ENCODE peak calls at places on chromosome 15, in five cellular contexts. H, U, S, R and V are unnamed samples.

GRCh38 chr15:69823223-69823907 is 274.4 kb downstream of the TLE3 start:
- DNase-seq in H (no peak), R (no peak), U (no peak), S (no peak), V (no peak)

GRCh38 chr15:98398886-98399285 is 249.5 kb upstream of the IGF1R start:
- DNase-seq in U (no peak), S (no peak), H (no peak), R (no peak), V (no peak)

GRCh38 chr15:38226867-38227266 is 25.8 kb upstream of the SPRED1 start:
- DNase-seq in H (no peak), R (no peak), S (peak; percentile 33), U (no peak), V (no peak)

GRCh38 chr15:43922021-43922420 is 95.2 kb downstream of the WDR76 start:
- DNase-seq in R (no peak), H (no peak), S (no peak), U (no peak), V (no peak)

GRCh38 chr15:100159436-100159835 is 182.3 kb downstream of the ADAMTS17 start:
- DNase-seq in U (no peak), H (no peak), S (no peak), R (no peak), V (no peak)

GRCh38 chr15:52050416-52050815 is 31.4 kb downstream of the MAPK6 start:
- DNase-seq in H (no peak), R (no peak), S (no peak), U (no peak), V (no peak)

GRCh38 chr15:71804226-71804625 is 6.1 kb upstream of the NR2E3 start:
- DNase-seq in R (no peak), H (no peak), U (no peak), S (no peak), V (no peak)

GRCh38 chr15:77716632-77717343 is 84.1 kb upstream of the LINGO1 start:
- DNase-seq in U (no peak), S (no peak), H (no peak), R (peak; percentile 25), V (no peak)

GRCh38 chr15:67242665-67243064 is 11.8 kb downstream of the AAGAB start:
- DNase-seq in R (peak; percentile 17), H (no peak), U (no peak), S (peak; percentile 27), V (no peak)

GRCh38 chr15:61018083-61018482 is 211.0 kb downstream of the RORA start:
- DNase-seq in H (no peak), S (no peak), R (no peak), U (no peak), V (no peak)

GRCh38 chr15:81783586-81783985 is 262.2 kb downstream of the MEX3B start:
- DNase-seq in S (no peak), U (no peak), H (no peak), R (no peak), V (no peak)

GRCh38 chr15:38440353-38441129 is 13.4 kb upstream of the FAM98B start:
- DNase-seq in H (no peak), S (peak; percentile 14), R (peak; percentile 79), U (no peak), V (no peak)

GRCh38 chr15:39799552-39800011 is 16.9 kb upstream of the FSIP1 start:
- DNase-seq in R (no peak), S (no peak), U (no peak), H (no peak), V (no peak)

GRCh38 chr15:70636540-70637165 is 126.7 kb downstream of the UACA start:
- DNase-seq in U (no peak), H (no peak), S (no peak), R (peak; percentile 52), V (no peak)

GRCh38 chr15:90141646-90142045 is 39.4 kb upstream of the IDH2 start:
- DNase-seq in R (no peak), S (no peak), H (no peak), U (no peak), V (no peak)

GRCh38 chr15:63075072-63075995 is 32.8 kb downstream of the TPM1 start:
- DNase-seq in S (no peak), H (no peak), R (peak; percentile 61), U (no peak), V (no peak)

GRCh38 chr15:39717134-39717533 is 65.5 kb downstream of the FSIP1 start:
- DNase-seq in R (no peak), S (no peak), H (no peak), U (no peak), V (no peak)

GRCh38 chr15:70121656-70122297 is 24.1 kb upstream of the TLE3 start:
- DNase-seq in U (peak; percentile 80), H (no peak), S (peak; percentile 51), R (no peak), V (no peak)

GRCh38 chr15:73399163-73399562 is 30.4 kb upstream of the HCN4 start:
- DNase-seq in S (no peak), U (no peak), H (no peak), R (no peak), V (no peak)

GRCh38 chr15:74172751-74173544 is 562 bp upstream of the ISLR start:
- DNase-seq in H (no peak), R (peak; percentile 43), U (peak; percentile 74), S (no peak), V (no peak)

GRCh38 chr15:57462391-57462790 is 86.1 kb downstream of the CGNL1 start:
- DNase-seq in H (no peak), S (no peak), R (no peak), U (no peak), V (no peak)